ENCODE peak calls at places on chromosomes 7 and 10, in four cellular contexts. J, S, O and W are unnamed samples.

GRCh38 chr7:132177708-132178392 is 398.4 kb downstream of the PLXNA4 start:
- DNase-seq in J (no peak), S (no peak), O (no peak), W (no peak)

GRCh38 chr10:21649441-21649872 is 115.4 kb downstream of the MLLT10 start:
- DNase-seq in J (no peak), S (no peak), O (no peak), W (no peak)

GRCh38 chr10:13823046-13823711 is 236.4 kb downstream of the PRPF18 start:
- DNase-seq in J (no peak), S (no peak), O (no peak), W (no peak)

GRCh38 chr10:78938695-78939672 is 129.8 kb upstream of the ZMIZ1 start:
- DNase-seq in J (no peak), S (no peak), O (no peak), W (no peak)

GRCh38 chr10:13270877-13271551 is 28.9 kb downstream of the PHYH start:
- DNase-seq in J (no peak), S (peak), O (no peak), W (peak)

GRCh38 chr10:112904000-112904399 is 46.0 kb upstream of the TCF7L2 start:
- DNase-seq in J (peak), S (peak), O (no peak), W (peak)

GRCh38 chr7:34155225-34155908 is 250.0 kb downstream of the BMPER start:
- DNase-seq in J (no peak), S (peak), O (no peak), W (peak)

GRCh38 chr10:77887631-77888355 is 38.8 kb downstream of the DLG5 start:
- DNase-seq in J (peak), S (no peak), O (no peak), W (no peak)

GRCh38 chr7:37284805-37285211 is 163.9 kb downstream of the ELMO1 start:
- DNase-seq in J (peak), S (no peak), O (peak), W (no peak)

GRCh38 chr10:132421377-132422168 is 24.6 kb downstream of the PWWP2B start:
- DNase-seq in J (peak), S (peak), O (peak), W (peak)

GRCh38 chr10:121240011-121240410 is 358.2 kb downstream of the FGFR2 start:
- DNase-seq in J (no peak), S (no peak), O (no peak), W (no peak)

GRCh38 chr7:24821045-24821853 is 64.0 kb upstream of the GSDME start:
- DNase-seq in J (peak), S (peak), O (peak), W (peak)
- TF ChIP-seq CTCF in J (no peak), S (peak), O (peak), W (peak)

DNA sequence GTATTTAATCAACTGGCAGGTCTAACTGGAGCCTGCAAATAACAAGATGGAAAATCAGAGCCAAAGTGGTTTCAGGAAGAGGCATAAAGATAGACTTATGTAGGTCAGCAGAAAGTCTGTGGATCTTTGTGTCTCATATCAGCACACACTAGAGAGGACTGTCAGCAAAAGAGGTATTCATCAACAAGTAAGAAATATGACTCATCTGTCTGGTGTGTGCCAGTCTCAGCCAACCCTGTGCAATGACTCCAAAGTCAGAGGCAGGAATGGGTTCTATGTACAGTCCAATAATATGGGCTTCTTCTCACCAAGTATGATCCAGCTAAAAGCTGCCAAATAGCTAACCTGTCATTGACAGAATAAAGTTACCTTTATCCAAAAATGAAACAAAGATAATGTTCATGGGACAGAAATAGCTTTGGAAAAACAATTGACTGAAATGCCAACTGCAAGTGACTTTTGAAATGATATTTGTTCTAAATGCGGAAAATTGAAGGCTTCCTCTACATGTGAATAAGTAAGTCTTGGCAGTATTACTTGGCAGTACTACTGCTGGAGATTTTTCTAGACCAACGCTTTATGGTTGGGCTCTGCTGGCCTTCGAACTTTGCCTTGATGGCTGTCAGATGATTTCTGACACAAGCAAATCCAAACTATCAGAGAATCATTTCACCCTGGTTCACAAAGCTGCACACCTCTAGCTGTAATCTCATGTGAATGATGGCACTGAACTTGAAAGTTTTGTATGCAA is 272.3 kb upstream of the SEMA3C start:
- DNase-seq in J (peak), S (peak), O (peak), W (peak)
- H3K4me3 ChIP-seq in J (no peak), S (no peak), O (no peak), W (no peak)

GRCh38 chr10:52631648-52632047 is 140.9 kb downstream of the MBL2 start:
- DNase-seq in J (no peak), S (no peak), O (no peak), W (no peak)

GRCh38 chr10:52635651-52636050 is 136.9 kb downstream of the MBL2 start:
- DNase-seq in J (no peak), S (no peak), O (no peak), W (no peak)

GRCh38 chr10:52632591-52632990 is 140.0 kb downstream of the MBL2 start:
- DNase-seq in J (no peak), S (no peak), O (no peak), W (no peak)

GRCh38 chr10:52636874-52637273 is 135.7 kb downstream of the MBL2 start:
- DNase-seq in J (no peak), S (no peak), O (no peak), W (no peak)

GRCh38 chr10:52631146-52631545 is 141.4 kb downstream of the MBL2 start:
- DNase-seq in J (no peak), S (no peak), O (no peak), W (no peak)
- TF ChIP-seq CTCF in J (no peak), S (no peak), O (no peak), W (no peak)

DNA sequence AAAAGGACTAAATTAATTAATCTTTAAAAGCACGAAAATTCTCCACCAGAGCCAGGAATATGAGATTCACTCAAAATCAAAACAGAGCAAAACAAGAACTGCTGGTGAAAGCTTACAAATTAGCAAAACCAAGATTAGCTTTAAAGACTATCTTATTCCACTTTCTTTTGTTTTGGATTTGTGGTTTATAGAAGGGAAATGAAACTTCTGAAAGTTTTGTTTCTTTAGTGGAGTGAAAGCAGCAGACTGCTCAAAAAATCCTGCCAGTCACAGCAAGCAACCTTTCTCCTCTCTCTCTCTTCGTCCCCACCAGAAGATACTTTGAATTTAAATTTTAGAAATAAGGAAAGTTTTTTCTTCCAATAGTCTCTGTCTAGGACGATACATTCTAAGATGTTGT is 7.8 kb downstream of the ACTA2 start:
- DNase-seq in J (no peak), S (no peak), O (no peak), W (no peak)
- H3K4me3 ChIP-seq in J (no peak), S (no peak), O (no peak), W (no peak)

GRCh38 chr10:68684413-68684812 is 36.6 kb upstream of the CCAR1 start:
- DNase-seq in J (no peak), S (no peak), O (no peak), W (no peak)
- TF ChIP-seq CTCF in J (no peak), S (no peak), O (no peak), W (no peak)